ENCODE peak calls at places on chromosome 9, in four cellular contexts. One of them, this sample, is unnamed.
A peak's percentile ranks its signal among the peaks of the same experiment; 100 is the strongest.

GRCh38 chr9:121718063-121718462 is 66.6 kb downstream of the DAB2IP start:
- DNase-seq in IMR-90: peak; percentile 65
- DNase-seq in mesendoderm: no peak
- DNase-seq in H1: no peak
- DNase-seq in this sample: no peak

GRCh38 chr9:92424340-92424739 is at the start of gene OMD:
- DNase-seq in IMR-90: no peak
- DNase-seq in mesendoderm: no peak
- DNase-seq in H1: no peak
- DNase-seq in this sample: no peak

GRCh38 chr9:95648225-95648624 is 131.5 kb upstream of the PTCH1 start:
- DNase-seq in IMR-90: no peak
- DNase-seq in mesendoderm: no peak
- DNase-seq in H1: no peak
- DNase-seq in this sample: peak; percentile 38

GRCh38 chr9:117494401-117495130 is 79.7 kb upstream of the ASTN2 start:
- DNase-seq in IMR-90: no peak
- DNase-seq in mesendoderm: no peak
- DNase-seq in H1: no peak
- DNase-seq in this sample: no peak

GRCh38 chr9:116271991-116272390 is 118.4 kb downstream of the PAPPA start:
- DNase-seq in IMR-90: no peak
- DNase-seq in mesendoderm: peak; percentile 97
- DNase-seq in H1: peak; percentile 92
- DNase-seq in this sample: peak; percentile 88

GRCh38 chr9:121322037-121322736 is 47.9 kb downstream of the STOM start:
- DNase-seq in IMR-90: peak; percentile 98
- DNase-seq in mesendoderm: no peak
- DNase-seq in H1: no peak
- DNase-seq in this sample: no peak

GRCh38 chr9:79408617-79409016 is 163.1 kb upstream of the TLE4 start:
- DNase-seq in IMR-90: peak; percentile 47
- DNase-seq in mesendoderm: no peak
- DNase-seq in H1: no peak
- DNase-seq in this sample: no peak

GRCh38 chr9:89442981-89443817 is 54.7 kb downstream of the SEMA4D start:
- DNase-seq in IMR-90: peak; percentile 25
- DNase-seq in mesendoderm: no peak
- DNase-seq in H1: no peak
- DNase-seq in this sample: no peak

DNA sequence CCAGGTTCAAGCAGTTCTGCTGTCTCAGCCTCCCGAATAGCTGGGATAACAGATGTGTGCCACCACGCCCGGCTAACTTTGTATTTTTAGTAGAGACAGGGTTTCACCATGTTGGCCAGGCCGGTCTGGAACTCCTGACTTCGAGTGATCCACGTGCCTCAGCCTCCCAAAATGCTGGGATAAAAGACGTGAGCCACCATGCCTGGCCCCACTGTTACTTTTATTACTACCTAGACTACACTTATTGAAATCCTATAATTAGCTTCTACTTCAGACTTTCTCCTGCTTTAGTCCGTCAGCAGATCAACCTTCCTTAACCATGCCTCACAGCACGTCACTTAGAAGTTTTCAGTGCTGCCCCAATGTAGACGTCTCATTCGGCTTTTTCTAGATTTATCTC is 8.2 kb downstream of the ZBTB43 start:
- DNase-seq in IMR-90: no peak
- DNase-seq in mesendoderm: no peak
- DNase-seq in H1: no peak
- DNase-seq in this sample: no peak
- H3K4me1 ChIP-seq in IMR-90: no peaks in the 10 kb centered on the region
- H3K4me1 ChIP-seq in mesendoderm: no peaks in the 10 kb centered on the region
- H3K4me1 ChIP-seq in H1: no peaks in the 10 kb centered on the region
- H3K4me1 ChIP-seq in this sample: no peaks in the 10 kb centered on the region

DNA sequence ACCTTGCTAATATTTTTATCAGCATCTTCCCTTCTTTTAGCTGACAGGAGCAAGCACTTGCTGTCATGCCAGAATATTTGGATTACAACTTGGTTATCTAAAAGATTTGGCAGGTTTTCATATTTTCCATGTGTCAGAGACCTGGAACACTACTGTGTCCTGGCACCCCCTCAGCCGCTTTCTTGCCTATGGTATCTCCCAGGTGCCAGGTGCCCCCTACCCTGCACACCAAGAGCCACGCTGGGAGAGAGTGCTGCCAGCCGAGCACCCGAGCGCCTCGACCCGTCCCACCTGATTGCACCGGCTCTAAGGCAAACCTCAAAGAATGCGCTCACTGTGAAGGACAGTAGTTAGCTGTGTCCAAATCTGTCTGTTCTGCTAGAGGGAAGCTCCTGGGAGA is 84.8 kb downstream of the GTF3C4 start:
- DNase-seq in IMR-90: no peak
- DNase-seq in mesendoderm: no peak
- DNase-seq in H1: no peak
- DNase-seq in this sample: no peak
- H3K56ac ChIP-seq in IMR-90: no peak overlapping the region
- H3K56ac ChIP-seq in mesendoderm: no peak overlapping the region
- H3K56ac ChIP-seq in H1: no peak overlapping the region
- H3K56ac ChIP-seq in this sample: no peak overlapping the region

GRCh38 chr9:97633859-97634485 is 351 bp downstream of the NCBP1 start:
- DNase-seq in IMR-90: peak; percentile 5
- DNase-seq in mesendoderm: no peak
- DNase-seq in H1: no peak
- DNase-seq in this sample: no peak
- H3K4me1 ChIP-seq in IMR-90: peaks cover 7% of the 10 kb centered on the region
- H3K4me1 ChIP-seq in mesendoderm: no peaks in the 10 kb centered on the region
- H3K4me1 ChIP-seq in H1: no peaks in the 10 kb centered on the region
- H3K4me1 ChIP-seq in this sample: peaks cover 6% of the 10 kb centered on the region

GRCh38 chr9:127132921-127133647 is 10.6 kb upstream of the ANGPTL2 start:
- DNase-seq in IMR-90: peak; percentile 75
- DNase-seq in mesendoderm: peak; percentile 73
- DNase-seq in H1: no peak
- DNase-seq in this sample: peak; percentile 50
- H3K56ac ChIP-seq in IMR-90: peak overlapping the region; percentile 47
- H3K56ac ChIP-seq in mesendoderm: peak overlapping the region; percentile 18
- H3K56ac ChIP-seq in H1: no peak overlapping the region
- H3K56ac ChIP-seq in this sample: no peak overlapping the region

DNA sequence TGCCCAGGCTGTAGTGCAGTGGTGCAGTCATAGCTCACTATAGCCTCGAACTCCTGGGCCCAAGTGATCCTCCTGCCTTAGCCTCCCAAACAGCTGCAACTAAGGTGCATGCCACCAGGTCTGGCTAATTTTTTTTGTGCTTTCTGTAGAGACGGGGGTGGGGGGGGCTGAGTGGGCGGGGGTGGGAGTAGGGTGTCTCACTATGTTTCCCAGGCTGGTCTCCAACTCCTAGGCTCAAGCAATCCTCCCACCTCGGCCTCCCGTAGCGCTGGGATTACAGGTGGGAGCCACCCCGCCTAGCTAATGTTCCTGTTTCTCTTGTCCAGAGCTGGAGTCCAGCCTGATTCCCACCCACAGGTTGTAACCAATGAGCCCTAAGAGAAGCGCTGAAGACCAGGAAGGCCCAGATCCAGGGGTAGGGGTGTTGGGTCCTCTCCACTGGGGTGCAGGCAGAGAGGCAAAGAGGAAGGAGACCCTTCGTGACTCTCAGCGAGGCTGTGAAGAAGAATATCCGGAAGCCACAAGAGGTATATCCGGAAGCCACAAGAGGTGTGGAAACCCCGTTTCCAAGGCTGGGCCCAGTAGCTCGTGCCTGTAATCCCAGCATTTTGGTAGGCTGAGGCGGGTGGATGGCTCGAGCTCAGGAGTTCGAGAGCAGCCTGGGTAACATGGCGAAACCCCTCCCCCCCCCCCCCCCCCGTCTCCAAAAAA is 837 bp upstream of the BBLN start:
- DNase-seq in IMR-90: no peak
- DNase-seq in mesendoderm: no peak
- DNase-seq in H1: no peak
- DNase-seq in this sample: no peak
- H3K4me1 ChIP-seq in IMR-90: no peaks in the 10 kb centered on the region
- H3K4me1 ChIP-seq in mesendoderm: no peaks in the 10 kb centered on the region
- H3K4me1 ChIP-seq in H1: peaks cover 2% of the 10 kb centered on the region
- H3K4me1 ChIP-seq in this sample: no peaks in the 10 kb centered on the region

GRCh38 chr9:133891741-133892140 is 100.4 kb downstream of the VAV2 start:
- DNase-seq in IMR-90: no peak
- DNase-seq in mesendoderm: no peak
- DNase-seq in H1: no peak
- DNase-seq in this sample: no peak

GRCh38 chr9:133893191-133893994 is 98.7 kb downstream of the VAV2 start:
- DNase-seq in IMR-90: no peak
- DNase-seq in mesendoderm: no peak
- DNase-seq in H1: no peak
- DNase-seq in this sample: no peak

GRCh38 chr9:133892193-133892920 is 99.8 kb downstream of the VAV2 start:
- DNase-seq in IMR-90: no peak
- DNase-seq in mesendoderm: no peak
- DNase-seq in H1: no peak
- DNase-seq in this sample: no peak

GRCh38 chr9:133895335-133895734 is 96.8 kb downstream of the VAV2 start:
- DNase-seq in IMR-90: no peak
- DNase-seq in mesendoderm: no peak
- DNase-seq in H1: no peak
- DNase-seq in this sample: no peak

GRCh38 chr9:133894377-133895321 is 97.5 kb downstream of the VAV2 start:
- DNase-seq in IMR-90: no peak
- DNase-seq in mesendoderm: no peak
- DNase-seq in H1: no peak
- DNase-seq in this sample: no peak
- H3K56ac ChIP-seq in IMR-90: no peak overlapping the region
- H3K56ac ChIP-seq in mesendoderm: no peak overlapping the region
- H3K56ac ChIP-seq in H1: no peak overlapping the region
- H3K56ac ChIP-seq in this sample: no peak overlapping the region

DNA sequence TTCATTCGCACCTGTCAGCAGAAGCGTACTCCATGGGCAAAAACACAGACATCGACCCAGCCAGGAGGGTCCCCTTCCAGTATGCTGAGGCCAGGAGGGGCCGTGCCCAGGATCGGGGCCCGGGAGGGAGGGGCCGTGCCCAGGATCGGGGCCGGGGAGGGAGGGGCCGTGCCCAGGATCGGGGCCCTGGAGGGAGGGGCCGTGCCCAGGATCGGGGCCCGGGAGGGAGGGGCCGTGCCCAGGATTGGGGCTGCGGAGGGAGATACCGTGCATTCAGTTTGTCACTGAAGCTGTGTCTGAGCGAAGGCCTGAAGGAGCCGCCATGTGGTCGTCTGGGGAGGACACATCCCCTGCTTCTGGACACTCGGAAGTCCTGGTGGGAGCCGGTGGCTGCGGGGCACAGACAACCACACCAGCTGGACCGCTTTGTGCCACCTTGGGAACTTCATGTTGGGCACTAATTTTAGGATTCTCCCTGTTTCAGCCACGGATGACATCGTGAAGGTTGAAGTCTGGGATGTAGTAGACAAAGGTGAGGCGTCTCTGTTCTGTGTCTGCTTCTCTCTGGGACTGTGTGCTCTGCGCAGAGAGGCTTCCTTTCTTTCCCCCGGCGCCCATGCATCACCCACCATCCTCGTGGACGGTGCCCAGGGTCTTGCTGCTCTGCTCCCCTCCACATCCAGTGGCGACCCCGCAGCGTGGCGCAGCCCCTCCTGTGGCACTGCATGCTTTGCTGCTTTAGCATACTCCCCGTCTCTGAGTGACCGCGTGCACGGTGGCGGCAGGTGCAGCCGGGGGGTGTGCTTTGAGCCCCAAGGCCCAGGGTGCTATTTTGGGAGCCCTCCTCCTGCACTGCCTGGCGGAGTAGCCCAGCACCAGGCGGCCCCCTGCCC is 16.7 kb upstream of the AJM1 start:
- DNase-seq in IMR-90: no peak
- DNase-seq in mesendoderm: no peak
- DNase-seq in H1: no peak
- DNase-seq in this sample: no peak
- H3K4me1 ChIP-seq in IMR-90: peaks cover 3% of the 10 kb centered on the region
- H3K4me1 ChIP-seq in mesendoderm: no peaks in the 10 kb centered on the region
- H3K4me1 ChIP-seq in H1: peaks cover 1% of the 10 kb centered on the region
- H3K4me1 ChIP-seq in this sample: peaks cover 3% of the 10 kb centered on the region

DNA sequence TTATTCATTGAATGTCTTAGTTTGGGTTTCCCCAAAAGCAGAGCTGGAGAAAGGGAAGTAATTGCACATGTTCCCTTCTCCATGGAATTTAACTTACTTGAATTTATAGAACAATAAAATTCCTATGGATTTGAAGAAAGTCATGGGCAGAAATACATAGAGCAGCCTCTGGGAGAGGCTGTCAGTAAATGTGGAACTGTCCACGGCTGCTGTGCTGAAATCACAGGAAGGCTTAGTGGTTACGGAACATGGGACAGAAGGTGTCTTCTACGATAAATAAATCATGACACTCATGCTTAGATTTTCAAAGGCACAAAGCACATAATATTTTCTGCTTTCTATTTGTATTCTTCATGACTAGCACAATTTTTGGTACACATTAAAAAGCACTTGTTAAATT is 440.6 kb upstream of the IZUMO3 start:
- DNase-seq in IMR-90: no peak
- DNase-seq in mesendoderm: peak; percentile 18
- DNase-seq in H1: no peak
- DNase-seq in this sample: no peak
- H3K56ac ChIP-seq in IMR-90: no peak overlapping the region
- H3K56ac ChIP-seq in mesendoderm: no peak overlapping the region
- H3K56ac ChIP-seq in H1: no peak overlapping the region
- H3K56ac ChIP-seq in this sample: no peak overlapping the region

GRCh38 chr9:4128876-4129275 is 171.0 kb downstream of the GLIS3 start:
- DNase-seq in IMR-90: no peak
- DNase-seq in mesendoderm: no peak
- DNase-seq in H1: no peak
- DNase-seq in this sample: no peak

GRCh38 chr9:4126184-4126865 is 173.5 kb downstream of the GLIS3 start:
- DNase-seq in IMR-90: peak; percentile 80
- DNase-seq in mesendoderm: no peak
- DNase-seq in H1: no peak
- DNase-seq in this sample: no peak

GRCh38 chr9:4127873-4128272 is 172.0 kb downstream of the GLIS3 start:
- DNase-seq in IMR-90: no peak
- DNase-seq in mesendoderm: no peak
- DNase-seq in H1: no peak
- DNase-seq in this sample: no peak

GRCh38 chr9:4131946-4132345 is 167.9 kb downstream of the GLIS3 start:
- DNase-seq in IMR-90: no peak
- DNase-seq in mesendoderm: no peak
- DNase-seq in H1: no peak
- DNase-seq in this sample: no peak

DNA sequence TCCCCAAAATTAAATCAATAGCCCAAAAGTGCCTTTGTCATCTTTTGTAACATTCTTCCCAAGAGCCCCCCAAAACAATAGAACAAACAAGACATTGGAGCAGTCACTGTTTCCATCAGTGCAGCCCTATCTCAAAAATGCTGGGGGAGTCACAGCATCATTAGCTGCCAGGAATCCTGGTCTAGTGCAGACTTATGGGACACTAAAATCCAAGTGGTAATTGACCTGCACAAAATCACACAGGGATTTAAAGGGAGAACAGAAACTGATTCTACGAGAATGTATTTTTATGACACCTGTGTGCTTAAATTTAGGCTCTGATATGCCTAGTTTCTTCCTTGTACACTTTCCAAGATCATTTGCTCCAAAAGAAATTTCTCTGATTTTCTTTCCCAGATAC is 172.9 kb downstream of the GLIS3 start:
- DNase-seq in IMR-90: no peak
- DNase-seq in mesendoderm: no peak
- DNase-seq in H1: no peak
- DNase-seq in this sample: no peak
- H3K4me1 ChIP-seq in IMR-90: peaks cover 6% of the 10 kb centered on the region
- H3K4me1 ChIP-seq in mesendoderm: no peaks in the 10 kb centered on the region
- H3K4me1 ChIP-seq in H1: no peaks in the 10 kb centered on the region
- H3K4me1 ChIP-seq in this sample: no peaks in the 10 kb centered on the region